ENCODE peak calls at places on chromosome 9, in five cellular contexts. C is kidney epithelial cell, G is retinal pigment epithelial cell, W is thyroid gland, M is kidney. S is an unnamed sample.

GRCh38 chr9:69771775-69772418 is 12.1 kb upstream of the PTAR1 start:
- DNase-seq in G (peak), W (no peak), M (no peak), C (no peak), S (no peak)

GRCh38 chr9:137411260-137411659 is 11.7 kb downstream of the EXD3 start:
- DNase-seq in W (no peak), G (no peak), M (no peak), C (no peak), S (no peak)

GRCh38 chr9:129170229-129170628 is 7.8 kb downstream of the IER5L start:
- DNase-seq in M (no peak), W (no peak), G (no peak), C (no peak), S (no peak)

GRCh38 chr9:2934883-2935282 is 91.0 kb upstream of the PUM3 start:
- DNase-seq in W (no peak), M (peak), C (no peak), G (no peak), S (no peak)

GRCh38 chr9:79555474-79555873 is 16.3 kb upstream of the TLE4 start:
- DNase-seq in G (no peak), M (no peak), C (no peak), W (no peak), S (no peak)

GRCh38 chr9:20437466-20437865 is 184.8 kb downstream of the MLLT3 start:
- DNase-seq in G (peak), W (no peak), C (no peak), M (no peak), S (no peak)

GRCh38 chr9:132973713-132974112 is 4.8 kb upstream of the GFI1B start:
- DNase-seq in G (no peak), C (no peak), M (no peak), W (no peak), S (no peak)

GRCh38 chr9:7105095-7105494 is 347.3 kb downstream of the KDM4C start:
- DNase-seq in W (no peak), C (no peak), M (no peak), G (no peak), S (no peak)

GRCh38 chr9:91433180-91433579 is 9.5 kb upstream of the NFIL3 start:
- DNase-seq in W (peak), G (peak), C (peak), M (no peak), S (no peak)

GRCh38 chr9:112037281-112038016 is 137.6 kb downstream of the SUSD1 start:
- DNase-seq in M (no peak), C (no peak), G (no peak), W (no peak), S (no peak)

GRCh38 chr9:107172979-107173347 is 110.1 kb upstream of the RAD23B start:
- DNase-seq in C (no peak), G (no peak), M (no peak), W (no peak), S (no peak)

GRCh38 chr9:126791406-126792230 is 13.2 kb upstream of the ZBTB43 start:
- DNase-seq in M (no peak), W (no peak), C (peak), G (peak), S (no peak)

GRCh38 chr9:136557036-136557435 is 11.2 kb upstream of the NOTCH1 start:
- DNase-seq in M (peak), G (no peak), W (no peak), C (no peak), S (no peak)

GRCh38 chr9:95876595-95876994 is 1.1 kb downstream of the ERCC6L2 start:
- DNase-seq in W (no peak), G (no peak), C (no peak), M (no peak), S (no peak)

GRCh38 chr9:135887585-135888050 is 19.7 kb downstream of the CAMSAP1 start:
- DNase-seq in G (no peak), M (no peak), W (no peak), C (no peak), S (no peak)

GRCh38 chr9:106296426-106296825 is 566.5 kb upstream of the ZNF462 start:
- DNase-seq in C (no peak), W (no peak), G (no peak), M (no peak), S (no peak)

GRCh38 chr9:95225016-95225745 is 92.3 kb downstream of the FANCC start:
- DNase-seq in M (no peak), W (no peak), G (no peak), C (no peak), S (no peak)

GRCh38 chr9:4386819-4387218 is 87.0 kb upstream of the GLIS3 start:
- DNase-seq in M (no peak), G (no peak), W (no peak), C (no peak), S (no peak)

GRCh38 chr9:97510797-97511761 is 9.6 kb downstream of the TMOD1 start:
- DNase-seq in G (no peak), M (no peak), W (no peak), C (peak), S (no peak)

GRCh38 chr9:129765764-129766317 is 13.0 kb upstream of the PTGES start:
- DNase-seq in G (no peak), M (no peak), C (no peak), W (no peak), S (no peak)

GRCh38 chr9:105291422-105291859 is 47.0 kb downstream of the SLC44A1 start:
- DNase-seq in C (no peak), M (no peak), W (no peak), G (no peak), S (no peak)

GRCh38 chr9:33440609-33441008 is 6.8 kb downstream of the AQP3 start:
- DNase-seq in G (no peak), C (no peak), W (no peak), M (no peak), S (no peak)

GRCh38 chr9:34976441-34976840 is 13.1 kb upstream of the DNAJB5 start:
- DNase-seq in G (no peak), W (no peak), C (no peak), M (no peak), S (no peak)

GRCh38 chr9:126699401-126699851 is 85.7 kb downstream of the LMX1B start:
- DNase-seq in G (no peak), M (peak), C (no peak), W (no peak), S (no peak)

GRCh38 chr9:92405770-92406169 is 1.4 kb upstream of the OGN start:
- DNase-seq in G (no peak), M (no peak), W (no peak), C (no peak), S (no peak)

GRCh38 chr9:116387934-116388714 is 234.5 kb downstream of the PAPPA start:
- DNase-seq in M (no peak), W (no peak), C (peak), G (no peak), S (no peak)

GRCh38 chr9:79572891-79573696 is 1.3 kb downstream of the TLE4 start:
- DNase-seq in G (no peak), C (no peak), W (peak), M (peak), S (no peak)

GRCh38 chr9:98998441-98999151 is 54.9 kb downstream of the COL15A1 start:
- DNase-seq in G (no peak), C (no peak), M (peak), W (peak), S (no peak)

GRCh38 chr9:98773721-98774120 is 22.6 kb downstream of the ANKS6 start:
- DNase-seq in G (no peak), W (no peak), M (no peak), C (no peak), S (no peak)

GRCh38 chr9:77712533-77713130 is 64.5 kb upstream of the GNA14 start:
- DNase-seq in C (peak), G (peak), W (no peak), M (no peak), S (no peak)

GRCh38 chr9:99040911-99041582 is 63.9 kb upstream of the TGFBR1 start:
- DNase-seq in G (no peak), M (no peak), C (peak), W (no peak), S (no peak)

GRCh38 chr9:130239741-130240241 is 25.8 kb upstream of the HMCN2 start:
- DNase-seq in M (peak), W (peak), G (peak), C (peak), S (no peak)

GRCh38 chr9:128094950-128095544 is 27.0 kb downstream of the SLC25A25 start:
- DNase-seq in W (no peak), G (no peak), M (peak), C (no peak), S (no peak)
- H3K4me3 ChIP-seq in W (no peak), G (no peak), M (no peak), C (no peak), S (no peak)

DNA sequence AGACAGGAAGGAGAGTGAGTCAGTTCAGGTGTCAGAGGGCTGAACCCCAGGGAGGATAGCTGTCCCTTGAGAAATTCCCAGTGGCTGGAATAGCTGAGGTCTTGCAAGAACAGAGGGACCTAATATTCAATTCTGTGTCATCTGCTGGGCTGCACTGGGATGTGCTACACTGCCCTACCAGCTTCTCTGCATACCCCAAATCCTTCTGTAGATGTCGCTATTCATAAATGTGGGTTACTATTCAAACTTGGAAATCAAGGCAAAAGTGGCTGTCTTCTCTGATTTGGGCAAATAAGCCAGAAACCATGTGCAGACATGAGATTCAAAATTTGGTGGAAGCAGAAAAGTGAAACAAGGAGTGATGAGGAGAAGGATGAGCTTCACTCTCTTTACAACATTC is 16.3 kb downstream of the TNFSF8 start:
- DNase-seq in C (no peak), M (no peak), W (no peak), G (no peak), S (no peak)
- TF ChIP-seq CTCF in C (no peak), M (no peak), W (no peak), G (peak), S (no peak)

GRCh38 chr9:16828335-16829281 is 41.9 kb downstream of the BNC2 start:
- DNase-seq in W (peak), C (peak), G (peak), M (peak), S (no peak)
- H3K4me3 ChIP-seq in W (peak), C (peak), G (peak), M (peak), S (peak)

GRCh38 chr9:86971742-86972141 is 24.4 kb upstream of the GAS1 start:
- DNase-seq in C (no peak), G (no peak), W (no peak), M (no peak), S (no peak)

GRCh38 chr9:86975571-86975970 is 28.3 kb upstream of the GAS1 start:
- DNase-seq in G (no peak), W (no peak), M (no peak), C (no peak), S (no peak)

GRCh38 chr9:86977205-86977835 is 30.0 kb upstream of the GAS1 start:
- DNase-seq in C (no peak), W (no peak), M (no peak), G (no peak), S (no peak)

GRCh38 chr9:86975086-86975485 is 27.8 kb upstream of the GAS1 start:
- DNase-seq in G (no peak), C (no peak), W (no peak), M (no peak), S (no peak)

GRCh38 chr9:86974421-86974820 is 27.1 kb upstream of the GAS1 start:
- DNase-seq in W (no peak), M (no peak), C (no peak), G (no peak), S (no peak)
- TF ChIP-seq CTCF in W (no peak), M (no peak), C (no peak), G (no peak), S (no peak)

GRCh38 chr9:123176230-123176629 is 92.2 kb downstream of the STRBP start:
- DNase-seq in M (no peak), W (no peak), G (no peak), C (no peak), S (no peak)

GRCh38 chr9:123176949-123177348 is 91.4 kb downstream of the STRBP start:
- DNase-seq in C (no peak), G (no peak), W (no peak), M (no peak), S (no peak)

GRCh38 chr9:123174079-123174478 is 94.3 kb downstream of the STRBP start:
- DNase-seq in G (no peak), W (no peak), C (no peak), M (no peak), S (no peak)

GRCh38 chr9:123169926-123170325 is 98.5 kb downstream of the STRBP start:
- DNase-seq in M (no peak), G (no peak), W (no peak), C (no peak), S (no peak)

DNA sequence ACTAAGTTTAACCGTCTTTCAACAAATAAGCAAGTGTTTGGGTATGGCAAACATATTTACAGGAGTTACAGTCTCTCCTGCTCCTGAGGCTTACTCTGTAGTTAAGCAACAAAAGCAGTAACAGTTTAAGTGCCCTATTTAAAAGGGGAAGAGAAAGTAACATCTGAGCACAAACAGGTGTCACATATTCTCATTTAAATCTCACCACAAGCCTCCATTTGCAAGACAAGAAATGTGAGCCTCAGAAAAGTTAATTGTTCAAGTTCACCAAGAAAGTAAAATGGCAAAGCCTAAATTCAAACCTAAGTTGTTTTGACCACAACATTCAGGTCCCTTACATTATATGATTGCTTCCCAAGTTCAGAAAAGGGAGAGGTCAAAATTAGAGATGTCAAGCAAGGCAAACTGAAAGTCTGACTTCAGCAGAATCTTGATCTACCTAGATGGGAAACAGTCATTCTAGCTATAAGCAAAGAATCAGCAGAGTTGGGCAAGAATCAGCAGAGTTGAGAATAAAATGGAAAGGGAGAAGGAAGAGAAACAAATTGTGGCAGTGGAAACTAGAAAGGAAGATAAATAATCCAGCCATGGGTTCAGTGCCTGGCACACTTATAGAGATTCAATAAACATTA is 93.4 kb downstream of the STRBP start:
- DNase-seq in C (no peak), G (no peak), W (no peak), M (no peak), S (no peak)
- H3K4me3 ChIP-seq in C (no peak), G (no peak), W (no peak), M (no peak), S (no peak)

GRCh38 chr9:14633148-14633547 is 60.1 kb downstream of the ZDHHC21 start:
- DNase-seq in G (no peak), M (no peak), W (no peak), C (no peak), S (no peak)
- TF ChIP-seq CTCF in G (no peak), M (no peak), W (no peak), C (no peak), S (no peak)

GRCh38 chr9:14993891-14994554 is 83.8 kb upstream of the FREM1 start:
- DNase-seq in M (no peak), W (no peak), G (peak), C (no peak), S (no peak)
- H3K4me3 ChIP-seq in M (peak), W (peak), G (peak), C (peak), S (peak)

DNA sequence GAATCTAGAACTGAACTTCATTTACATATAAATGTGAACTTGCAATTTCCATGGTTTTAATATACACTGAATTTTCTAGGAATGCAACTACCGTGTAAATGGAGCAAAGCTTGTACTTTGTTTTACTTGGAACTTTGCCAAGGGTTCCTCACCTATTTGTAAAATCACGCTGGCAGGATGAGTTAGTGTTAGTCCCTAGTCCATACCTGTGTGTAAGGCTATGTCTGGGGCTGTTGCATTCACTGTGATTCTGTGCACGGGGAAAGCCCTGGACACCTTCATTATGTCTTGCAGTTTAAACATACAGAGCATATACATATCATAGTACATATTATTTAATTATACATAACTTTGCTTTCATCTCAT is 119.9 kb downstream of the PAX5 start:
- DNase-seq in G (no peak), W (no peak), M (no peak), C (no peak), S (no peak)
- TF ChIP-seq CTCF in G (no peak), W (no peak), M (no peak), C (no peak), S (no peak)

GRCh38 chr9:571066-571465 is 270.4 kb upstream of the DMRT1 start:
- DNase-seq in G (no peak), C (no peak), W (no peak), M (no peak), S (no peak)

GRCh38 chr9:571745-572144 is 269.8 kb upstream of the DMRT1 start:
- DNase-seq in M (no peak), W (no peak), G (no peak), C (no peak), S (no peak)

GRCh38 chr9:567746-568305 is 273.7 kb upstream of the DMRT1 start:
- DNase-seq in M (no peak), G (no peak), W (no peak), C (no peak), S (no peak)

GRCh38 chr9:569276-569675 is 272.2 kb upstream of the DMRT1 start:
- DNase-seq in C (no peak), G (no peak), M (no peak), W (no peak), S (no peak)

DNA sequence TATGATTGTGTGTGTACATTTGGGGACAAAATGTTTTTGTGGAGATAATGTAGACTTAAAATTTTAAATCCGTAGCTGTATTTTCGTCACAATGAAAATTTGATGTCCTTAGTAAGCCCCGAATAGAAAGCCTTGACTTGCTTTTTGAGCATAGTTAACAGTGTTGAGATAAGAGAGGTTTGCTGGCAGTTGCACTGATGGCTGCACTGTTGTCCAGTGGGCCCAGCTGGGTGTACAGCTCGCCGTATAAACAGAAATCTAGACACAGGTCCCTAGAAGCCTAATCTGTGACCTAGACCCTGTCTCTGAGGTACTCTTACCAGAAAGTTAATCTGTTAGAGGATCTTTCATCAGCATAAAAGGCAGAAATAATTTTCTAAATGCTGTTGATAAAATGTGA is 271.3 kb upstream of the DMRT1 start:
- DNase-seq in W (no peak), C (no peak), G (no peak), M (no peak), S (no peak)
- H3K4me3 ChIP-seq in W (no peak), C (no peak), G (no peak), M (peak), S (no peak)

S was measured in thoracic aorta.